ENCODE peak calls at places on chromosomes 13 and 19, in four cellular contexts. Z is K562, J is GM12878, H is HepG2. O is an unnamed sample.

GRCh38 chr13:105139380-105140285 is 1395.8 kb downstream of the EFNB2 start:
- DNase-seq in Z (no peak), J (peak), H (peak), O (peak)

GRCh38 chr19:37997911-37998344 is 90.9 kb downstream of the SIPA1L3 start:
- DNase-seq in Z (no peak), J (no peak), H (no peak), O (peak)

GRCh38 chr13:41122838-41123237 is 9.8 kb downstream of the KBTBD6 start:
- DNase-seq in Z (no peak), J (no peak), H (no peak), O (no peak)

GRCh38 chr19:58182577-58182988 is 278 bp upstream of the ZNF274 start:
- DNase-seq in Z (peak), J (no peak), H (no peak), O (no peak)

GRCh38 chr13:48983331-48983730 is 7.6 kb downstream of the FNDC3A start:
- DNase-seq in Z (no peak), J (no peak), H (no peak), O (no peak)

GRCh38 chr19:31483226-31483857 is 134.1 kb upstream of the TSHZ3 start:
- DNase-seq in Z (no peak), J (no peak), H (no peak), O (no peak)

GRCh38 chr19:4713384-4713951 is 10.2 kb downstream of the DPP9 start:
- DNase-seq in Z (no peak), J (no peak), H (no peak), O (peak)

GRCh38 chr13:93473441-93474270 is 247.0 kb downstream of the GPC6 start:
- DNase-seq in Z (no peak), J (no peak), H (no peak), O (no peak)

GRCh38 chr19:52638601-52639000 is 446 bp upstream of the ZNF83 start:
- DNase-seq in Z (peak), J (no peak), H (no peak), O (no peak)

GRCh38 chr19:1852294-1852646 is 4.0 kb upstream of the REXO1 start:
- DNase-seq in Z (no peak), J (no peak), H (no peak), O (no peak)

GRCh38 chr13:64471916-64472315 is 2758.2 kb downstream of the PCDH9 start:
- DNase-seq in Z (no peak), J (no peak), H (peak), O (peak)

GRCh38 chr13:28819748-28820098 is 416 bp upstream of the MTUS2 start:
- DNase-seq in Z (peak), J (no peak), H (peak), O (peak)

GRCh38 chr13:54356209-54356608 is 1327.6 kb downstream of the OLFM4 start:
- DNase-seq in Z (no peak), J (no peak), H (no peak), O (no peak)

GRCh38 chr13:54357284-54357933 is 1328.8 kb downstream of the OLFM4 start:
- DNase-seq in Z (no peak), J (no peak), H (no peak), O (no peak)

GRCh38 chr13:54361460-54361859 is 1332.8 kb downstream of the OLFM4 start:
- DNase-seq in Z (no peak), J (no peak), H (no peak), O (no peak)

DNA sequence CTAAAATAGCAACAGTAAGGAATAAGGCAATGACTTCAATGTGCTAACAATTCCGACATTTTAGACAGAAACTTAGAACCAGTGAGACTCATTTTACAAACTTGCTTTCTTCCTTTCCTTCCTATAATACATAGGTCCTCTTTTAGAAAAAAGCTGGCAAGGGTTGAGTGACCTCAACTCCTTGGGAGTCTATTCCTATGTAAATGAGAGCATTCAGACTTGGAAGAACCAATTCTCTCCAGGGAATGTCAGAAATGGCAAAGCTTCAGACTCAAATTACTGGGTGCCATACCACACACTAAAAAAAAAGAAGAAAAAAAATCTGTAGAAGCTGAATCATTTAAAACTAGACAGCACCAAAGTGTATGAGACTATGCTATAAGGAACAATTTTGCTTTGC is 1328.2 kb downstream of the OLFM4 start:
- DNase-seq in Z (no peak), J (no peak), H (no peak), O (no peak)
- H3K4me2 ChIP-seq in Z (no peak), J (no peak), H (no peak), O (no peak)

DNA sequence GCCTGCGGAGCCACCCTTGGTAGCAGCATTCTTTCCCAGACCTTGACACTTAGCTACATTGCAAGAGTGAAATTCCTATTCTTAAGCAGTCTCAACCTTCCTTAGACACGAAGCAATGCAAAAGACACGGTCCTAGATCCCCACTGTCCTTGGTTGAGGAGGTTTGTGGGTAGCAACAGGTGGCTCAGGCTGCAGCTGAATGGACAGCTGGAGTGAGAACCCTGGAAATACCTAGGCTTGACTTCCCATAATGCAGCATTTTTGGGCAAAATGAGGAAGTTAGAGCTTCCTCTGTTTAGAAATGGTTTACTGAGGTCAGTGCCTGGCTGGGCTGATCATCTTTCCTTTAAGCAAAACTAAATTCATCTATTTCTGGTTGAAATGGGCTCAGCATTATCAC is 296.6 kb downstream of the RFC3 start:
- DNase-seq in Z (no peak), J (no peak), H (no peak), O (no peak)
- TF ChIP-seq CHD4 in Z (no peak), J (no peak), H (no peak), O (no peak)

DNA sequence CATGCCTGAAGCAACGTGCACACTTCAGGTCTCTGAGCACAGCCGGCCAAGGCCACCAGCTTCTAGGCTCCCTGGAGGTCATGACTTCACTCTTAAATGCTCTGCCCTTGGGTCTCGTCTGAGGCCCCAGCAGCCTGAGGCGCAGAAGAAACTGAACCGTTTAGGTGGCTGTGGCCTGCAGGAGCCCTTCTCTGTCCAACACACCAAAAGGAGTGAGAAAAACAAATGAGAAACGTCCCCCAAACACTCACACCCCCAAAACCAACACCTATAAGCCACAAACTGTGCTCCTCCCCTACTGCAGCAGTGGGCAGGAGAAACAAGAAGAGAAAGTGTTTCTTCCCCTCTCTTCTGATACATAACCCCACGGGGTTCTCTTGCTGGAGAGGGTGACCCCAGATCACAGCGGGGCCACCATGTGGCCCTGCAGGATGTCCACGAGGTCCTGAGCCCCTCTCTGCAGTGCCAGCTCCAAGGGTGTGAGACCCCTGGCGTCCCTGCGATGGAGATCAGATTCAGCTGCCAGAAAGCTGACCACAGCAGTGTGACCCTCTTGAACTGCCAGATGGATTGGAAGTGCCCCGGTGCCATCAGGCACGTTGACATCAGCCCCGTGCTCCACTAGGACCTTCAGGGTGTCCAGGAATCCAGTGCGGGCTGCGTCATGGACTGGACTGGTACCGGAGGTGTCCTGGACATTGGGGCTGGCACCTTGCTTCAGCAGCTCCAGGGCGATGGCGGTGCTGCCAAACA is 1.0 kb upstream of the KRI1 start:
- DNase-seq in Z (no peak), J (peak), H (no peak), O (no peak)
- TF ChIP-seq KDM1A in Z (no peak), J (no peak), H (no peak), O (no peak)

DNA sequence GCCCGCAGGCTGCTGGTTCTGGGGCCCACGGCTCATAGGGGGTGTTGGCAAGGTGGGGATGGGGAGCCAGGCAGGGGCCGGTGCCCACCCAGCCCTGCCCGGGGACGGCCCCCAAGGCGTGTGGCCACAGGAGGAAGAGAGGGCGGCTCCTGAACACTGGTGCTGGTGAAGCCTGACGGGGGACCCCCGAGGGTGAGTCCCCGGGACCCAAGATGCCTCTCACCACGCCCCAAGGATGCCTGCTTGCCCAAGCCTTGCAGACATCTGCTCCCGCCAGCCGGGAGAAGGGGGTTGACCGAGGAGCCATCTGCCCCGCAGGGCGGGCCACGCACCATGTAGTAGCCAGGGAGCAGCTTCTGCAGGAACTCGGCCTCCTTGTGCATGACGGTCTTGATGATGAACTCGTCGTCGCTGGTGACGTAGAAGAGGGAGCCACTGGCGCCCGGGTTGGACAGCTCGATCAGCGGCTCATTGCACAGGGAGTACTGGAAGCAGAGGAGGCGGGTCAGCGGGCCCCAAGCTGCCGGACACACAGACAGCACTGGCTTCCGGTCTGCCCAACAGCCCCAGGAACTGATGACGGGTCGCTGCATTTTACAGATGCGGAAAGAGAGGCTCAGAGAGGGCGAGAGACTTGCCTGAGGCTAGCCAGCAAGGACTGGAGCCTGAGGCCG is 29.6 kb upstream of the CACTIN start:
- DNase-seq in Z (no peak), J (no peak), H (no peak), O (no peak)
- H3K4me2 ChIP-seq in Z (no peak), J (no peak), H (no peak), O (no peak)

DNA sequence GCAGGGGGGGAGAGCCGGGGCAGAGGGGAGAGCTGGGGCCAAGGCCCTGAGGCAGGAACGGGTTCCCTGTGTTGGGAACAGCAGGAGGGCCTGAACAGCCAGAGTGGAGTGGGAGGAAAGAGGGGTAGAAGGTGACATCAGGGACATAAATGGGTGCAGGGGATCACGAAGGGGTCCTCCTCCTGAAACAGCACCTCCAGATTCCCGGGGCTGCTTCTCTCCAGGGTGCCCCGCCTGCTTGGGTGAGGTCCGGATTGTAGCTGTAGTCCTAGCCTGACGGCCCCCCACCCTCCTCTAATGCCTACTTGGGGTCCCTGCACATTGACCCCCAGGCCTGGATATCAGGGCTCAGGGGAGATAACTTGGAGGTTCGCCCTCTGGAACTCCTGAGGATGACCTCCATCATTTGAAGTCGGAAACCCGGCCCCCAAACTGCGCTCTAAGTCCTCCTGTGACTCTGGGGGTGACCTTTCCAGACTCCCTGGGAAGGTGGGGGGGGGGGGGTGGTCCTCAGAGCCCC is 473 bp upstream of the SCN1B start:
- DNase-seq in Z (peak), J (no peak), H (no peak), O (peak)
- TF ChIP-seq CHD4 in Z (no peak), J (no peak), H (no peak), O (no peak)